ENCODE peak calls at places on chromosomes 13 and 19, in eight cellular contexts. L is brain microvascular endothelial cell, Y is GM23338, R is endothelial cell, D is transverse colon, C is psoas muscle, B is thoracic aorta, E is uterus. I is an unnamed sample.

GRCh38 chr13:50676602-50677001 is 166.9 kb downstream of the DLEU7 start:
- DNase-seq in C (no peak), Y (no peak), L (peak; percentile 89), D (no peak), E (no peak), B (no peak), R (no peak), I (no peak)

GRCh38 chr13:114212096-114212495 is 22.6 kb upstream of the CDC16 start:
- DNase-seq in E (no peak), Y (no peak), R (no peak), L (peak; percentile 47), D (no peak), B (no peak), C (no peak), I (no peak)

GRCh38 chr13:23652909-23653726 is 82.9 kb downstream of the TNFRSF19 start:
- DNase-seq in D (no peak), E (no peak), R (no peak), C (no peak), B (no peak), Y (no peak), L (peak; percentile 67), I (no peak)

GRCh38 chr13:30816733-30817132 is 81.4 kb downstream of the ALOX5AP start:
- DNase-seq in Y (no peak), E (no peak), D (no peak), C (no peak), B (no peak), R (no peak), L (no peak), I (peak; percentile 28)

GRCh38 chr13:78657699-78658629 is 991 bp downstream of the OBI1 start:
- DNase-seq in L (no peak), D (no peak), R (no peak), B (no peak), E (no peak), C (no peak), Y (peak; percentile 96), I (no peak)

GRCh38 chr13:113672002-113672651 is 5.1 kb downstream of the GRK1 start:
- DNase-seq in C (no peak), Y (no peak), E (no peak), B (no peak), D (no peak), R (no peak), L (no peak), I (peak; percentile 16)

GRCh38 chr19:2038284-2039081 is 12.6 kb downstream of the MKNK2 start:
- DNase-seq in L (no peak), D (no peak), B (no peak), E (no peak), R (no peak), C (no peak), Y (no peak), I (peak; percentile 36)

GRCh38 chr19:4064551-4065260 is 2.0 kb downstream of the ZBTB7A start:
- DNase-seq in L (no peak), C (peak; percentile 73), R (peak; percentile 47), Y (peak; percentile 59), D (peak; percentile 66), B (no peak), E (peak; percentile 73), I (peak; percentile 60)

GRCh38 chr19:14063100-14063499 is 1.2 kb upstream of the PALM3 start:
- DNase-seq in C (no peak), R (no peak), L (no peak), D (no peak), B (no peak), E (no peak), Y (no peak), I (no peak)

GRCh38 chr13:98939552-98940306 is 38.1 kb downstream of the DOCK9 start:
- DNase-seq in L (no peak), C (no peak), D (no peak), E (peak; percentile 37), Y (no peak), B (no peak), R (no peak), I (no peak)

GRCh38 chr19:49687150-49687549 is 2.2 kb upstream of the ADM5 start:
- DNase-seq in B (no peak), L (no peak), R (no peak), D (no peak), C (no peak), Y (no peak), E (no peak), I (no peak)

GRCh38 chr19:43395561-43395960 is 19.1 kb upstream of the TEX101 start:
- DNase-seq in D (peak; percentile 38), R (no peak), L (no peak), Y (no peak), C (no peak), B (no peak), E (no peak), I (no peak)

GRCh38 chr13:109154146-109154545 is 524.7 kb downstream of the MYO16 start:
- DNase-seq in D (no peak), C (no peak), B (no peak), L (no peak), E (no peak), Y (no peak), R (no peak), I (no peak)

GRCh38 chr13:30569901-30570576 is 47.7 kb upstream of the USPL1 start:
- DNase-seq in B (peak; percentile 25), C (peak; percentile 19), L (peak; percentile 92), D (peak; percentile 13), R (no peak), Y (peak; percentile 17), E (peak; percentile 78), I (no peak)

GRCh38 chr19:35471946-35472345 is 18.3 kb downstream of the KRTDAP start:
- DNase-seq in E (no peak), D (no peak), R (no peak), B (no peak), C (no peak), Y (no peak), L (no peak), I (no peak)

GRCh38 chr19:41064974-41065569 is 23.2 kb upstream of the CYP2A13 start:
- DNase-seq in R (peak; percentile 18), E (no peak), L (peak; percentile 25), C (no peak), Y (peak; percentile 88), B (no peak), D (no peak), I (no peak)

GRCh38 chr19:46478356-46478986 is 7.1 kb upstream of the PNMA8A start:
- DNase-seq in C (no peak), R (no peak), Y (peak; percentile 97), L (peak; percentile 79), B (no peak), D (no peak), E (no peak), I (no peak)

GRCh38 chr19:51810228-51810627 is 15.3 kb downstream of the FPR3 start:
- DNase-seq in C (no peak), R (no peak), Y (peak; percentile 27), D (no peak), L (no peak), E (no peak), B (no peak), I (no peak)

GRCh38 chr19:51809787-51810186 is 14.8 kb downstream of the FPR3 start:
- DNase-seq in Y (no peak), L (no peak), D (no peak), B (no peak), R (no peak), E (no peak), C (no peak), I (no peak)

GRCh38 chr19:51808333-51808986 is 13.5 kb downstream of the FPR3 start:
- DNase-seq in Y (no peak), C (no peak), R (no peak), E (no peak), D (no peak), L (no peak), B (no peak), I (no peak)

GRCh38 chr19:51807925-51808324 is 13.0 kb downstream of the FPR3 start:
- DNase-seq in D (no peak), B (no peak), L (no peak), E (no peak), R (no peak), C (no peak), Y (no peak), I (no peak)

DNA sequence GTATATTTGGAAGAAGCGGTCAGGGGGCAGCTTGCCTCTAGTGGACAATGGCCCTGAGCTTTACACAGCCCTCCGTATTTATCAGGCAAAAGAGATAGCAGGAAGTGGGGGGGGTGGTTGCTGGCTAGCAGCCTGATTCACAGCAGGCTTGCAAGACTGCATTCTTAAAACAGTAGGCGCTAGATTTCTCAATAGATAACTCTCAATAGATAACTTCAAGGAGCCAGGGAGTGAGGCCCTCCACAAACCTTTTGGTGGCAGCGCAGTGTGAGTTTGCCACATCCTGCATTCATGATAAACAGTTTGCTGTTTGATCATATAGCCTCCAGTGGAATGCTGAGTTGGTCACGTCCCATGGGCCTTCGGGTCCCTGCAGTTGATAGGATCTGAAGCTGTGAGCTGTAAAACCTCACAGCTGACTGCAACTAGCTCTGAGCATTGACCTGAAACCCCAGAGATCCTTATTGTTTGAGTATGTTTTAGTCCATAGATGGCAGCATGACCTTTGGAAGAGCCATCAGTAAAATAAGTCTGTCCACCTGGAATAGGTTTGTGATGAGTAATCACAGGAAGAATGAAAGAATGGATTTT is 12.2 kb downstream of the FPR3 start:
- DNase-seq in Y (peak; percentile 83), B (no peak), R (no peak), D (peak; percentile 29), L (peak; percentile 21), E (no peak), C (no peak), I (no peak)
- TF ChIP-seq CTCF in Y (peak; percentile 33), B (no peak), R (no peak), D (no peak), L (no peak), E (no peak), C (no peak), I (no peak)

DNA sequence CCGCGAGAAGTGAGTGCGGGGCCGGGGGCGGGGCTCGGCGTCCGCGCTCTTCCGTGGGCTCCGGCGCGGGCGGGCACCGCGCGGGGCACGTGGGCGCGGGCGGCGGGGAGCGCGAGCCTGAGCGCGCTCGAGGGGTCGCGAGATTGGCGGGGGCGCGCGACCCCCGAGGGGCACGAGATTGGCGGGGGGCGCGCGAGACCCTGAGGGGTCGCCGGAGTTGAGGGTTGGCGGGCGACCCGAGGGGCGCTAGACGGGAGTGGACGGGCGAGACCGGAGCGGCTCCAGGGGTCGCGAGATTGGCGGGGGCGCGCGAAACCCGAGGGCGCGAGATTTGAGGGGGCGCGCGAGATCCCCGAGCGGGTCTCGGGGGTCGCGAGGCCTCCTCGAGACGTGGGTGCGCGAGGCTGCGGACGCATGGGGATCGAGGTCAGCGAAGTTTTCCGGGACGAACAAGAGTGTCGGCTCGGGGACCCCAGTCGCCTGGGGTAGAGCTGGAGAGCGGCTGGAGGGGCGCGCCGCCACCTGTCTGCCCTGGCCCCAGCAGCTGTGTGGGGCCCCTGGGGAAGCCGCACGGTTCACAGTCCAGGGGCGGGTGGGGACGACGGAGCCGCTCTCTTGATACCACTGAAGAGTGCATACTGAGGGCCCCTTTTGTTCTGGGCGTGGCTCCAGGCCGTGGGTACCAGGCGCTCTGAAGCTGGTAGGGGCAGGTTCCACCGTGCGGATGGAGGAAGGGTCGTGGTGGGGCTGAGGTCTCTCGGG is 682 bp downstream of the SSBP4 start:
- DNase-seq in B (no peak), D (peak; percentile 65), L (no peak), C (peak; percentile 51), E (peak; percentile 59), Y (peak; percentile 55), R (no peak), I (no peak)
- TF ChIP-seq CTCF in B (no peak), D (no peak), L (no peak), C (no peak), E (no peak), Y (no peak), R (no peak), I (peak; percentile 1)

GRCh38 chr13:33017410-33017929 is 1.2 kb downstream of the KL start:
- DNase-seq in C (peak; percentile 40), D (peak; percentile 44), B (no peak), L (no peak), R (peak; percentile 62), E (peak; percentile 41), Y (peak; percentile 66), I (no peak)
- TF ChIP-seq CTCF in C (peak; percentile 53), D (peak; percentile 50), B (peak; percentile 37), L (peak; percentile 64), R (peak; percentile 58), E (peak; percentile 57), Y (peak; percentile 62), I (peak; percentile 39)

GRCh38 chr13:95226476-95226875 is 74.8 kb downstream of the ABCC4 start:
- DNase-seq in E (no peak), R (no peak), C (no peak), D (no peak), B (no peak), L (no peak), Y (no peak), I (no peak)
- TF ChIP-seq CTCF in E (no peak), R (no peak), C (no peak), D (no peak), B (no peak), L (no peak), Y (no peak), I (no peak)